ENCODE peak calls at places on chromosomes 3 and 15, in six cellular contexts. H is NCI-H82; T is natural killer cell; N is neural progenitor cell; R is activated CD4-positive, alpha-beta T cell treated with anti-CD3 and anti-CD28 coated beads for 4 hours; A is NAMALWA. I is an unnamed sample.
A peak's percentile ranks its signal among the peaks of the same experiment; 100 is the strongest.

GRCh38 chr3:141710888-141711616 is 27.0 kb upstream of the RNF7 start:
- DNase-seq in H (no peak), T (no peak), N (no peak), R (no peak), A (no peak), I (no peak)

GRCh38 chr3:16427309-16427965 is 86.1 kb downstream of the RFTN1 start:
- DNase-seq in H (no peak), T (no peak), N (no peak), R (no peak), A (no peak), I (no peak)

GRCh38 chr15:76998661-76999285 is 3.8 kb downstream of the PSTPIP1 start:
- DNase-seq in H (no peak), T (no peak), N (no peak), R (no peak), A (no peak), I (no peak)

GRCh38 chr15:89174476-89174875 is 46.9 kb downstream of the RLBP1 start:
- DNase-seq in H (no peak), T (no peak), N (no peak), R (no peak), A (no peak), I (no peak)

GRCh38 chr3:127363171-127363570 is 75.3 kb upstream of the PRR20G start:
- DNase-seq in H (no peak), T (no peak), N (no peak), R (no peak), A (no peak), I (no peak)

GRCh38 chr3:17643691-17644090 is 98.7 kb downstream of the TBC1D5 start:
- DNase-seq in H (no peak), T (no peak), N (no peak), R (no peak), A (no peak), I (no peak)

GRCh38 chr3:140438736-140439505 is 238.9 kb upstream of the TRIM42 start:
- DNase-seq in H (no peak), T (no peak), N (no peak), R (no peak), A (no peak), I (no peak)

GRCh38 chr15:31136016-31136415 is 34.5 kb upstream of the TRPM1 start:
- DNase-seq in H (peak; percentile 26), T (no peak), N (no peak), R (no peak), A (no peak), I (no peak)

GRCh38 chr3:66830301-66830700 is 167.8 kb upstream of the KBTBD8 start:
- DNase-seq in H (no peak), T (no peak), N (no peak), R (no peak), A (no peak), I (no peak)

GRCh38 chr15:55379095-55379494 is 29.1 kb downstream of the CCPG1 start:
- DNase-seq in H (no peak), T (no peak), N (no peak), R (no peak), A (no peak), I (no peak)

GRCh38 chr15:87527416-87527815 is 729.1 kb downstream of the NTRK3 start:
- DNase-seq in H (no peak), T (no peak), N (no peak), R (no peak), A (no peak), I (no peak)

GRCh38 chr15:99125061-99125990 is 20.4 kb downstream of the SYNM start:
- DNase-seq in H (no peak), T (no peak), N (no peak), R (no peak), A (no peak), I (no peak)

GRCh38 chr15:22229971-22230815 is 149.9 kb downstream of the OR4M2 start:
- DNase-seq in H (no peak), T (no peak), N (no peak), R (no peak), A (no peak), I (no peak)

GRCh38 chr3:192899540-192899982 is 18.1 kb downstream of the MB21D2 start:
- DNase-seq in H (peak; percentile 76), T (no peak), N (no peak), R (no peak), A (no peak), I (no peak)

GRCh38 chr3:65751123-65751700 is 287.5 kb downstream of the MAGI1 start:
- DNase-seq in H (peak; percentile 71), T (no peak), N (peak; percentile 90), R (no peak), A (peak; percentile 13), I (no peak)

GRCh38 chr3:29827756-29828155 is 546.9 kb downstream of the RBMS3 start:
- DNase-seq in H (no peak), T (no peak), N (no peak), R (no peak), A (no peak), I (no peak)

GRCh38 chr15:52528465-52529288 is at the start of gene MYO5A:
- DNase-seq in H (peak; percentile 83), T (peak; percentile 71), N (peak; percentile 92), R (peak; percentile 79), A (peak; percentile 82), I (peak; percentile 78)

GRCh38 chr3:38131621-38132369 is 5.1 kb downstream of the ACAA1 start:
- DNase-seq in H (peak; percentile 53), T (no peak), N (peak; percentile 77), R (peak; percentile 21), A (peak; percentile 56), I (peak; percentile 3)

GRCh38 chr3:195574497-195575304 is 9.0 kb downstream of the APOD start:
- DNase-seq in H (peak; percentile 26), T (no peak), N (no peak), R (no peak), A (no peak), I (no peak)

GRCh38 chr15:58539548-58539947 is 107.8 kb downstream of the LIPC start:
- DNase-seq in H (no peak), T (no peak), N (no peak), R (no peak), A (no peak), I (no peak)

GRCh38 chr3:155611456-155611855 is 133.4 kb downstream of the PLCH1 start:
- DNase-seq in H (no peak), T (no peak), N (no peak), R (no peak), A (no peak), I (no peak)

GRCh38 chr15:87618203-87618725 is 638.3 kb downstream of the NTRK3 start:
- DNase-seq in H (no peak), T (no peak), N (no peak), R (no peak), A (no peak), I (no peak)

GRCh38 chr15:77895742-77896141 is 181.8 kb downstream of the TBC1D2B start:
- DNase-seq in H (no peak), T (no peak), N (no peak), R (no peak), A (no peak), I (no peak)

GRCh38 chr15:27449940-27450339 is 479.0 kb downstream of the GABRG3 start:
- DNase-seq in H (no peak), T (no peak), N (no peak), R (no peak), A (no peak), I (no peak)

GRCh38 chr15:94416829-94417228 is 185.5 kb downstream of the MCTP2 start:
- DNase-seq in H (no peak), T (no peak), N (no peak), R (no peak), A (no peak), I (no peak)

GRCh38 chr3:146498002-146498736 is 28.8 kb upstream of the PLSCR2 start:
- DNase-seq in H (no peak), T (no peak), N (no peak), R (no peak), A (peak; percentile 6), I (no peak)